ENCODE peak calls at places on chromosomes 12 and 14, in eight cellular contexts. Z is DMS53; N is HEK293T; A is spleen; R is uterus; U is NT2/D1; T is naive thymus-derived CD8-positive, alpha-beta T cell; W is psoas muscle. O is an unnamed sample.

GRCh38 chr14:21771671-21772070 is 98.1 kb upstream of the OR4E1 start:
- DNase-seq in Z (peak; percentile 86), N (no peak), A (no peak), R (no peak), U (no peak), T (no peak), W (no peak), O (no peak)

GRCh38 chr12:27572486-27573255 is 48.7 kb downstream of the PPFIBP1 start:
- DNase-seq in Z (no peak), N (no peak), A (no peak), R (no peak), U (no peak), T (no peak), W (no peak), O (no peak)

GRCh38 chr14:70714055-70714550 is 72.4 kb downstream of the TTC9 start:
- DNase-seq in Z (peak; percentile 77), N (peak; percentile 54), A (no peak), R (no peak), U (peak; percentile 62), T (peak; percentile 15), W (no peak), O (peak; percentile 20)

GRCh38 chr14:64502476-64503183 is 1.0 kb downstream of the ZBTB25 start:
- DNase-seq in Z (peak; percentile 52), N (no peak), A (peak; percentile 78), R (no peak), U (no peak), T (no peak), W (no peak), O (peak; percentile 39)

GRCh38 chr14:100291305-100292075 is 14.8 kb downstream of the SLC25A29 start:
- DNase-seq in Z (no peak), N (no peak), A (peak; percentile 64), R (peak; percentile 11), U (no peak), T (no peak), W (peak; percentile 28), O (no peak)

GRCh38 chr12:124919646-124920352 is 5.3 kb upstream of the UBC start:
- DNase-seq in Z (no peak), N (no peak), A (peak; percentile 73), R (no peak), U (no peak), T (no peak), W (no peak), O (peak; percentile 57)

GRCh38 chr12:20000229-20000869 is 368.0 kb upstream of the PDE3A start:
- DNase-seq in Z (peak; percentile 52), N (no peak), A (no peak), R (no peak), U (peak; percentile 28), T (no peak), W (no peak), O (no peak)

GRCh38 chr12:49945394-49946080 is 5.0 kb upstream of the AQP2 start:
- DNase-seq in Z (peak; percentile 83), N (peak; percentile 92), A (peak; percentile 90), R (peak; percentile 88), U (peak; percentile 90), T (peak; percentile 42), W (peak; percentile 86), O (peak; percentile 89)

GRCh38 chr14:72558721-72559120 is 335.2 kb downstream of the DPF3 start:
- DNase-seq in Z (no peak), N (no peak), A (no peak), R (no peak), U (no peak), T (no peak), W (peak; percentile 67), O (no peak)

GRCh38 chr14:66117600-66117999 is 368.6 kb upstream of the CCDC196 start:
- DNase-seq in Z (peak; percentile 67), N (no peak), A (no peak), R (no peak), U (peak; percentile 22), T (no peak), W (no peak), O (no peak)

GRCh38 chr14:51620036-51620435 is 31.7 kb upstream of the FRMD6 start:
- DNase-seq in Z (no peak), N (no peak), A (no peak), R (no peak), U (no peak), T (no peak), W (no peak), O (no peak)

GRCh38 chr14:60648169-60648933 is 926 bp downstream of the SIX1 start:
- DNase-seq in Z (peak; percentile 64), N (no peak), A (no peak), R (no peak), U (no peak), T (no peak), W (peak; percentile 73), O (no peak)

GRCh38 chr14:77882631-77883030 is 82.7 kb downstream of the ADCK1 start:
- DNase-seq in Z (no peak), N (no peak), A (peak; percentile 34), R (no peak), U (no peak), T (no peak), W (peak; percentile 21), O (no peak)

GRCh38 chr12:118714051-118714460 is 267.3 kb upstream of the SRRM4 start:
- DNase-seq in Z (peak; percentile 81), N (peak; percentile 55), A (no peak), R (no peak), U (peak; percentile 59), T (no peak), W (no peak), O (no peak)

GRCh38 chr12:119423285-119423684 is 88.8 kb downstream of the CCDC60 start:
- DNase-seq in Z (peak; percentile 47), N (no peak), A (no peak), R (no peak), U (peak; percentile 66), T (no peak), W (no peak), O (no peak)

GRCh38 chr12:76679778-76680177 is 84.1 kb upstream of the ZDHHC17 start:
- DNase-seq in Z (peak; percentile 68), N (no peak), A (no peak), R (no peak), U (no peak), T (no peak), W (no peak), O (no peak)

GRCh38 chr12:64219135-64219534 is 3.0 kb downstream of the KICS2 start:
- DNase-seq in Z (no peak), N (no peak), A (no peak), R (no peak), U (no peak), T (no peak), W (no peak), O (no peak)

GRCh38 chr14:30525833-30526232 is 33.1 kb upstream of the G2E3 start:
- DNase-seq in Z (no peak), N (no peak), A (no peak), R (no peak), U (no peak), T (no peak), W (no peak), O (no peak)